ENCODE peak calls at places on chromosomes 16 and 17, in six cellular contexts. J, B, Y, I, N and A are unnamed samples.

GRCh38 chr17:40582328-40582901 is 17.1 kb upstream of the CCR7 start:
- DNase-seq in J (no peak), I (peak; percentile 29), N (no peak), B (no peak), Y (no peak), A (peak; percentile 61)

GRCh38 chr17:39225974-39226683 is 384 bp upstream of the STAC2 start:
- DNase-seq in J (peak; percentile 83), I (peak; percentile 52), Y (peak; percentile 40), B (no peak), N (peak; percentile 73), A (peak; percentile 79)

GRCh38 chr17:77382356-77382911 is 241.7 kb downstream of the SEC14L1 start:
- DNase-seq in B (no peak), J (no peak), Y (no peak), N (no peak), I (no peak), A (peak; percentile 55)

GRCh38 chr16:55116165-55116894 is 185.7 kb downstream of the IRX5 start:
- DNase-seq in J (no peak), Y (peak; percentile 8), B (no peak), N (peak; percentile 22), I (no peak), A (no peak)

GRCh38 chr17:6374761-6375312 is 60.1 kb downstream of the AIPL1 start:
- DNase-seq in I (peak; percentile 6), Y (peak; percentile 3), J (no peak), N (peak; percentile 85), B (peak; percentile 66), A (peak; percentile 33)

GRCh38 chr16:499924-500323 is 27.6 kb upstream of the CAPN15 start:
- DNase-seq in N (no peak), Y (no peak), B (no peak), I (no peak), J (no peak), A (no peak)

GRCh38 chr17:3511841-3512511 is 36.2 kb downstream of the ASPA start:
- DNase-seq in N (no peak), J (no peak), I (no peak), Y (peak; percentile 38), B (no peak), A (no peak)

GRCh38 chr17:55462234-55462633 is 40.6 kb upstream of the MMD start:
- DNase-seq in N (no peak), B (no peak), I (no peak), Y (no peak), J (no peak), A (no peak)

GRCh38 chr16:54805648-54806047 is 125.0 kb upstream of the IRX5 start:
- DNase-seq in I (no peak), Y (no peak), J (no peak), B (no peak), N (no peak), A (no peak)

GRCh38 chr17:49523706-49524472 is 28.8 kb downstream of the NGFR start:
- DNase-seq in Y (no peak), B (no peak), J (no peak), N (no peak), I (no peak), A (no peak)

GRCh38 chr17:53039981-53040380 is 782.7 kb upstream of the KIF2B start:
- DNase-seq in J (no peak), I (peak; percentile 1), N (no peak), B (no peak), Y (no peak), A (no peak)

GRCh38 chr16:2846511-2847310 is 11.3 kb downstream of the PRSS22 start:
- DNase-seq in Y (peak; percentile 64), J (no peak), I (peak; percentile 51), N (peak; percentile 43), B (no peak), A (no peak)

GRCh38 chr17:76000016-76000754 is 470 bp upstream of the CDK3 start:
- DNase-seq in B (no peak), I (peak; percentile 40), N (peak; percentile 61), Y (no peak), J (peak; percentile 90), A (peak; percentile 72)

GRCh38 chr16:81940781-81941560 is 70.3 kb downstream of the SDR42E1 start:
- DNase-seq in B (no peak), Y (peak; percentile 69), I (peak; percentile 78), N (peak; percentile 68), J (no peak), A (no peak)

GRCh38 chr16:19068237-19068815 is 912 bp downstream of the COQ7 start:
- DNase-seq in B (no peak), I (no peak), N (peak; percentile 16), Y (no peak), J (no peak), A (no peak)

GRCh38 chr16:85152414-85153030 is 40.2 kb upstream of the CIBAR2 start:
- DNase-seq in B (no peak), J (no peak), Y (no peak), N (no peak), I (no peak), A (peak; percentile 89)

GRCh38 chr16:28865722-28866453 is 2.2 kb downstream of the SH2B1 start:
- DNase-seq in Y (no peak), I (no peak), B (no peak), N (no peak), J (no peak), A (no peak)

GRCh38 chr16:20178297-20178696 is 104.6 kb upstream of the GPR139 start:
- DNase-seq in J (no peak), I (no peak), Y (no peak), N (no peak), B (no peak), A (no peak)

GRCh38 chr16:27273670-27274522 is 5.3 kb upstream of the NSMCE1 start:
- DNase-seq in B (peak; percentile 67), Y (no peak), J (no peak), N (peak; percentile 84), I (no peak), A (no peak)

GRCh38 chr16:83631006-83631405 is 176.8 kb upstream of the HSBP1 start:
- DNase-seq in Y (no peak), I (no peak), J (no peak), B (no peak), N (no peak), A (no peak)

GRCh38 chr16:75420987-75421819 is 12.1 kb downstream of the CFDP1 start:
- DNase-seq in Y (peak; percentile 64), J (peak; percentile 45), I (peak; percentile 76), N (peak; percentile 65), B (no peak), A (peak; percentile 64)

GRCh38 chr16:52389045-52389444 is 157.9 kb downstream of the TOX3 start:
- DNase-seq in B (no peak), Y (no peak), N (no peak), J (no peak), I (no peak), A (no peak)

GRCh38 chr17:1629647-1630310 is 1.1 kb upstream of the SLC43A2 start:
- DNase-seq in B (peak; percentile 68), I (peak; percentile 56), J (peak; percentile 49), N (peak; percentile 57), Y (peak; percentile 35), A (peak; percentile 45)

GRCh38 chr17:8841844-8842243 is 25.6 kb downstream of the PIK3R6 start:
- DNase-seq in I (no peak), Y (no peak), B (no peak), J (no peak), N (no peak), A (no peak)

GRCh38 chr16:72846594-72846993 is 201.3 kb downstream of the ZFHX3 start:
- DNase-seq in I (no peak), J (no peak), B (no peak), N (no peak), Y (no peak), A (no peak)

GRCh38 chr17:39772987-39773664 is 35.4 kb downstream of the GRB7 start:
- DNase-seq in Y (no peak), I (no peak), J (no peak), B (no peak), N (no peak), A (no peak)